ENCODE peak calls at places on chromosomes 12 and 14, in four cellular contexts. K is pancreas, L is PC-9, M is adipocyte. W is an unnamed sample. For H3K4me1, the result is how much of the 10 kb centered on the place peaks cover.

GRCh38 chr12:91951571-91951970 is 194.1 kb downstream of the BTG1 start:
- DNase-seq in L (no peak), K (no peak), M (peak), W (no peak)

GRCh38 chr12:114684098-114684869 is at the start of gene TBX3:
- DNase-seq in L (no peak), K (peak), M (peak), W (peak)

GRCh38 chr12:68461645-68462044 is 129.5 kb upstream of the MDM1 start:
- DNase-seq in L (no peak), M (no peak), K (no peak), W (no peak)

GRCh38 chr14:58077621-58078020 is 74.4 kb downstream of the ARMH4 start:
- DNase-seq in L (no peak), M (peak), K (no peak), W (no peak)

GRCh38 chr12:115000038-115000437 is 316.1 kb upstream of the TBX3 start:
- DNase-seq in L (no peak), M (no peak), K (no peak), W (no peak)

GRCh38 chr12:74646831-74647230 is 109.2 kb downstream of the ATXN7L3B start:
- DNase-seq in K (no peak), L (no peak), M (peak), W (no peak)

GRCh38 chr12:87518508-87518907 is 510.7 kb downstream of the C12orf50 start:
- DNase-seq in M (no peak), K (no peak), L (no peak), W (no peak)

GRCh38 chr12:40325349-40325960 is 100.7 kb downstream of the LRRK2 start:
- DNase-seq in K (no peak), L (peak), M (peak), W (no peak)

GRCh38 chr12:27861428-27862167 is 81.6 kb upstream of the MANSC4 start:
- DNase-seq in M (peak), K (no peak), L (no peak), W (no peak)

GRCh38 chr14:103094406-103095209 is at the start of gene EXOC3L4:
- DNase-seq in L (no peak), M (no peak), K (peak), W (peak)
- H3K4me3 ChIP-seq in L (no peak), M (peak), K (no peak), W (peak)

GRCh38 chr14:74948228-74949175 is 6.9 kb downstream of the PGF start:
- DNase-seq in K (no peak), M (no peak), L (no peak), W (no peak)
- H3K4me1 ChIP-seq in K (under half), M (under half), L (under half), W (under half)

GRCh38 chr12:122893208-122894151 is 2.4 kb downstream of the VPS37B start:
- DNase-seq in L (no peak), M (no peak), K (no peak), W (no peak)

GRCh38 chr12:122889658-122890561 is 6.0 kb downstream of the VPS37B start:
- DNase-seq in M (no peak), K (no peak), L (no peak), W (no peak)

GRCh38 chr12:122894173-122895121 is 1.5 kb downstream of the VPS37B start:
- DNase-seq in L (peak), K (no peak), M (no peak), W (no peak)

GRCh38 chr12:122895290-122895689 is 634 bp downstream of the VPS37B start:
- DNase-seq in M (peak), K (no peak), L (no peak), W (no peak)

DNA sequence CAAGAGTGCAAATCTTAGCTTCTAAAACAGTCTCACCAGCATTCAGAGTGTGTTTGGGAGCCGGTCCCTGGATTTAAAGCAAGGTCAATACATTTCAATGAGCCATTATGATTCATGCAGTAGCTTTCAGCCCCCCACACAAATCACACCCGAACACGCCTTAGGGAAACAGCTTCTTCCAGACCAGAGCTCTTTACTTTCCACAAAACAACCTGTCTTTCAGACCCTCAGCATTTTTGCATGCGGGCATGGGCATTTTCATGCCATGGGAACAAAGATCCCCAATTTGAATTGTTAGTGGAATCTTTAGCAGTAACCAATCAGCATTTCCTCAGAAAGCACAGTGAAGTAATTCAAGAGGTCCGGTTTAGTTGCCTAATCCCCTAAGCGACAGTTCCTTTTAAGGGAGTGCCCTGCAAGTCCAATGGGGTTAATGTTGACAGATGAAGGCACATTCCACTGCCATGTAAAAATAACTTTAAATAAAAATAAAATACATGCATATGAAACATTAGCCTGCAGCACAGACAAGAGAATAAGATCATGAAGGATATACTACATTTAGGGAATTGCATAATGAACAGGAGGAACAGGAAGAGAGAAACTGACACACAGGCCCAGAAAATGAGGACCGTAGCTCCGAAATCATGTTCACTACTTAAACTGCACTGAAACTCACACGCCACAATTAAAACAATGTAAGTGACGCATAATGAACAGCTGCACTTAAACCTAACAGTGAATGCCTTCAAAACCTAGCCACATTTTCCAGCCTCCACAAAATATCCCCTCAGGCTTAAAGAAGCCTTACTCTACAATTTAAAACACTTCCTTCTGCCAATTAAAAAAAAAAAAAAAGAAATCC is 4.0 kb downstream of the VPS37B start:
- DNase-seq in M (peak), K (no peak), L (no peak), W (peak)
- H3K4me3 ChIP-seq in M (peak), K (no peak), L (peak), W (peak)

GRCh38 chr12:122093098-122093883 is 14.7 kb downstream of the MLXIP start:
- DNase-seq in K (no peak), L (no peak), M (no peak), W (peak)
- H3K4me1 ChIP-seq in K (under half), L (under half), M (under half), W (under half)

GRCh38 chr12:108773798-108774788 is 42.8 kb upstream of the CORO1C start:
- DNase-seq in M (peak), L (peak), K (peak), W (peak)

GRCh38 chr12:108770269-108770829 is 39.0 kb upstream of the CORO1C start:
- DNase-seq in M (no peak), L (no peak), K (no peak), W (no peak)

GRCh38 chr12:108772247-108772646 is 40.9 kb upstream of the CORO1C start:
- DNase-seq in K (no peak), L (peak), M (no peak), W (peak)

GRCh38 chr12:108770963-108771362 is 39.6 kb upstream of the CORO1C start:
- DNase-seq in K (no peak), L (no peak), M (no peak), W (no peak)

GRCh38 chr12:108772896-108773797 is 41.8 kb upstream of the CORO1C start:
- DNase-seq in M (no peak), K (no peak), L (no peak), W (no peak)
- H3K4me3 ChIP-seq in M (no peak), K (no peak), L (no peak), W (no peak)

GRCh38 chr12:124517260-124518050 is 50.0 kb downstream of the NCOR2 start:
- DNase-seq in M (peak), L (peak), K (peak), W (peak)
- H3K4me1 ChIP-seq in M (half or more), L (half or more), K (under half), W (half or more)